ENCODE peak calls at places on chromosomes 5 and 9, in five cellular contexts. One of them, this sample, is unnamed.
A peak's percentile ranks its signal among the peaks of the same experiment; 100 is the strongest.

GRCh38 chr9:36521148-36521547 is 51.5 kb upstream of the MELK start:
- DNase-seq in K562: no peak
- DNase-seq in DND-41: no peak
- DNase-seq in GM23338: no peak
- DNase-seq in astrocyte: no peak
- DNase-seq in this sample: peak; percentile 19

GRCh38 chr9:12699529-12699928 is 6.3 kb downstream of the TYRP1 start:
- DNase-seq in K562: no peak
- DNase-seq in DND-41: no peak
- DNase-seq in GM23338: peak; percentile 34
- DNase-seq in astrocyte: peak; percentile 33
- DNase-seq in this sample: no peak

GRCh38 chr5:132456553-132457361 is 33.8 kb downstream of the IRF1 start:
- DNase-seq in K562: no peak
- DNase-seq in DND-41: peak; percentile 78
- DNase-seq in GM23338: no peak
- DNase-seq in astrocyte: peak; percentile 62
- DNase-seq in this sample: no peak

GRCh38 chr5:132283423-132284043 is 10.7 kb upstream of the SLC22A4 start:
- DNase-seq in K562: peak; percentile 32
- DNase-seq in DND-41: no peak
- DNase-seq in GM23338: peak; percentile 70
- DNase-seq in astrocyte: no peak
- DNase-seq in this sample: peak; percentile 62

GRCh38 chr9:14347408-14348224 is 33.7 kb upstream of the NFIB start:
- DNase-seq in K562: no peak
- DNase-seq in DND-41: no peak
- DNase-seq in GM23338: peak; percentile 76
- DNase-seq in astrocyte: no peak
- DNase-seq in this sample: no peak

GRCh38 chr5:64229163-64229774 is 63.6 kb downstream of the RNF180 start:
- DNase-seq in K562: peak; percentile 36
- DNase-seq in DND-41: no peak
- DNase-seq in GM23338: peak; percentile 77
- DNase-seq in astrocyte: peak; percentile 9
- DNase-seq in this sample: peak; percentile 68

GRCh38 chr5:88787856-88788255 is 95.1 kb downstream of the MEF2C start:
- DNase-seq in K562: no peak
- DNase-seq in DND-41: no peak
- DNase-seq in GM23338: no peak
- DNase-seq in astrocyte: peak; percentile 47
- DNase-seq in this sample: no peak

GRCh38 chr9:29965834-29966233 is 2392.6 kb upstream of the C9orf72 start:
- DNase-seq in K562: no peak
- DNase-seq in DND-41: no peak
- DNase-seq in GM23338: no peak
- DNase-seq in astrocyte: no peak
- DNase-seq in this sample: no peak

GRCh38 chr5:167361841-167362240 is 929.6 kb upstream of the WWC1 start:
- DNase-seq in K562: no peak
- DNase-seq in DND-41: no peak
- DNase-seq in GM23338: no peak
- DNase-seq in astrocyte: peak; percentile 15
- DNase-seq in this sample: no peak

GRCh38 chr9:36023260-36024048 is 13.3 kb upstream of the RECK start:
- DNase-seq in K562: peak; percentile 35
- DNase-seq in DND-41: peak; percentile 68
- DNase-seq in GM23338: peak; percentile 87
- DNase-seq in astrocyte: peak; percentile 47
- DNase-seq in this sample: peak; percentile 82

GRCh38 chr9:37200572-37201005 is 80.2 kb downstream of the ZCCHC7 start:
- DNase-seq in K562: peak; percentile 50
- DNase-seq in DND-41: no peak
- DNase-seq in GM23338: no peak
- DNase-seq in astrocyte: peak; percentile 73
- DNase-seq in this sample: no peak

GRCh38 chr5:139646111-139646510 is 2.0 kb upstream of the CXXC5 start:
- DNase-seq in K562: no peak
- DNase-seq in DND-41: no peak
- DNase-seq in GM23338: no peak
- DNase-seq in astrocyte: no peak
- DNase-seq in this sample: no peak

GRCh38 chr9:86300701-86301100 is 18.4 kb upstream of the ISCA1 start:
- DNase-seq in K562: no peak
- DNase-seq in DND-41: no peak
- DNase-seq in GM23338: no peak
- DNase-seq in astrocyte: no peak
- DNase-seq in this sample: peak; percentile 53
- H3K4me2 ChIP-seq in K562: no peak overlapping the region
- H3K4me2 ChIP-seq in DND-41: no peak overlapping the region
- H3K4me2 ChIP-seq in GM23338: no peak overlapping the region
- H3K4me2 ChIP-seq in astrocyte: no peak overlapping the region
- H3K4me2 ChIP-seq in this sample: peak overlapping the region; percentile 14

GRCh38 chr5:67496051-67496450 is 299.5 kb upstream of the CD180 start:
- DNase-seq in K562: no peak
- DNase-seq in DND-41: no peak
- DNase-seq in GM23338: no peak
- DNase-seq in astrocyte: no peak
- DNase-seq in this sample: no peak
- H4K20me1 ChIP-seq in K562: no peaks in the 10 kb centered on the region
- H4K20me1 ChIP-seq in DND-41: no peaks in the 10 kb centered on the region
- H4K20me1 ChIP-seq in GM23338: no peaks in the 10 kb centered on the region
- H4K20me1 ChIP-seq in astrocyte: no peaks in the 10 kb centered on the region
- H4K20me1 ChIP-seq in this sample: no peaks in the 10 kb centered on the region

GRCh38 chr9:116155700-116156045 is 2.1 kb downstream of the PAPPA start:
- DNase-seq in K562: no peak
- DNase-seq in DND-41: no peak
- DNase-seq in GM23338: peak; percentile 31
- DNase-seq in astrocyte: peak; percentile 45
- DNase-seq in this sample: no peak
- H3K4me3 ChIP-seq in K562: no peak overlapping the region
- H3K4me3 ChIP-seq in DND-41: no peak overlapping the region
- H3K4me3 ChIP-seq in GM23338: peak overlapping the region; percentile 76
- H3K4me3 ChIP-seq in astrocyte: peak overlapping the region; percentile 74
- H3K4me3 ChIP-seq in this sample: no peak overlapping the region

GRCh38 chr5:14166437-14166836 is 23.3 kb downstream of the TRIO start:
- DNase-seq in K562: no peak
- DNase-seq in DND-41: no peak
- DNase-seq in GM23338: no peak
- DNase-seq in astrocyte: no peak
- DNase-seq in this sample: no peak
- H3K4me2 ChIP-seq in K562: no peak overlapping the region
- H3K4me2 ChIP-seq in DND-41: no peak overlapping the region
- H3K4me2 ChIP-seq in GM23338: no peak overlapping the region
- H3K4me2 ChIP-seq in astrocyte: peak overlapping the region; percentile 67
- H3K4me2 ChIP-seq in this sample: no peak overlapping the region

GRCh38 chr5:147204576-147204975 is 30.2 kb upstream of the STK32A start:
- DNase-seq in K562: no peak
- DNase-seq in DND-41: no peak
- DNase-seq in GM23338: no peak
- DNase-seq in astrocyte: no peak
- DNase-seq in this sample: peak; percentile 27

GRCh38 chr5:147203208-147203607 is 31.6 kb upstream of the STK32A start:
- DNase-seq in K562: no peak
- DNase-seq in DND-41: no peak
- DNase-seq in GM23338: no peak
- DNase-seq in astrocyte: no peak
- DNase-seq in this sample: peak; percentile 19

GRCh38 chr5:147200001-147200400 is 34.8 kb upstream of the STK32A start:
- DNase-seq in K562: no peak
- DNase-seq in DND-41: no peak
- DNase-seq in GM23338: no peak
- DNase-seq in astrocyte: no peak
- DNase-seq in this sample: no peak
- H4K20me1 ChIP-seq in K562: no peaks in the 10 kb centered on the region
- H4K20me1 ChIP-seq in DND-41: no peaks in the 10 kb centered on the region
- H4K20me1 ChIP-seq in GM23338: no peaks in the 10 kb centered on the region
- H4K20me1 ChIP-seq in astrocyte: no peaks in the 10 kb centered on the region
- H4K20me1 ChIP-seq in this sample: no peaks in the 10 kb centered on the region

GRCh38 chr9:129495422-129496186 is 125.3 kb downstream of the C9orf50 start:
- DNase-seq in K562: peak; percentile 98
- DNase-seq in DND-41: peak; percentile 81
- DNase-seq in GM23338: peak; percentile 97
- DNase-seq in astrocyte: peak; percentile 71
- DNase-seq in this sample: no peak
- H3K4me3 ChIP-seq in K562: peak overlapping the region; percentile 36
- H3K4me3 ChIP-seq in DND-41: peak overlapping the region; percentile 48
- H3K4me3 ChIP-seq in GM23338: peak overlapping the region; percentile 87
- H3K4me3 ChIP-seq in astrocyte: peak overlapping the region; percentile 33
- H3K4me3 ChIP-seq in this sample: no peak overlapping the region

GRCh38 chr5:1010641-1011046 is 2.0 kb downstream of the NKD2 start:
- DNase-seq in K562: peak; percentile 40
- DNase-seq in DND-41: no peak
- DNase-seq in GM23338: peak; percentile 34
- DNase-seq in astrocyte: no peak
- DNase-seq in this sample: no peak

GRCh38 chr5:1011741-1012315 is 3.2 kb downstream of the NKD2 start:
- DNase-seq in K562: no peak
- DNase-seq in DND-41: no peak
- DNase-seq in GM23338: no peak
- DNase-seq in astrocyte: no peak
- DNase-seq in this sample: no peak

GRCh38 chr5:1010181-1010510 is 1.5 kb downstream of the NKD2 start:
- DNase-seq in K562: peak; percentile 49
- DNase-seq in DND-41: no peak
- DNase-seq in GM23338: no peak
- DNase-seq in astrocyte: no peak
- DNase-seq in this sample: no peak

GRCh38 chr5:1012316-1012841 is 3.8 kb downstream of the NKD2 start:
- DNase-seq in K562: no peak
- DNase-seq in DND-41: no peak
- DNase-seq in GM23338: no peak
- DNase-seq in astrocyte: no peak
- DNase-seq in this sample: no peak

DNA sequence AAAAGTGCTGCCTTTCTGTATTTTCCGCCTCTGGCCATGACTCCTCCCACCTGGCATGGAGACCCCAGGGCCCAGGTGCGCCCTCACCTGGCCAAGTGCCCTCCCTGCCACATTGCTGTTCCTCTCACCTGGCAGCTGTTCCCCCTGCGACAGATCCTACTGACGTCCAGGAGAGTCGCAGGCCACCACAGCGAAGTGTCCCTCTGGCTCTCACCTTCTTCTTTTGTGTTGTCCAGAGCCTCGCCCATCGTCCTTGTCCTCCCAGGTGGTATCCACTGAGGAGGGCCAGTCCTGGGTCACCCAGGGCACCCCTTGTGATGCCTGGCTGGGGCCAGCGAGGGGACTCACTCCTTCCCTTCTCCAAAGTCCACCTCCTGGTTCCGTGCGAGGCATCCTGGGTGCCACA is 2.6 kb downstream of the NKD2 start:
- DNase-seq in K562: peak; percentile 87
- DNase-seq in DND-41: peak; percentile 52
- DNase-seq in GM23338: peak; percentile 88
- DNase-seq in astrocyte: no peak
- DNase-seq in this sample: peak; percentile 81
- H3K4me2 ChIP-seq in K562: no peak overlapping the region
- H3K4me2 ChIP-seq in DND-41: peak overlapping the region; percentile 90
- H3K4me2 ChIP-seq in GM23338: no peak overlapping the region
- H3K4me2 ChIP-seq in astrocyte: no peak overlapping the region
- H3K4me2 ChIP-seq in this sample: no peak overlapping the region

DNA sequence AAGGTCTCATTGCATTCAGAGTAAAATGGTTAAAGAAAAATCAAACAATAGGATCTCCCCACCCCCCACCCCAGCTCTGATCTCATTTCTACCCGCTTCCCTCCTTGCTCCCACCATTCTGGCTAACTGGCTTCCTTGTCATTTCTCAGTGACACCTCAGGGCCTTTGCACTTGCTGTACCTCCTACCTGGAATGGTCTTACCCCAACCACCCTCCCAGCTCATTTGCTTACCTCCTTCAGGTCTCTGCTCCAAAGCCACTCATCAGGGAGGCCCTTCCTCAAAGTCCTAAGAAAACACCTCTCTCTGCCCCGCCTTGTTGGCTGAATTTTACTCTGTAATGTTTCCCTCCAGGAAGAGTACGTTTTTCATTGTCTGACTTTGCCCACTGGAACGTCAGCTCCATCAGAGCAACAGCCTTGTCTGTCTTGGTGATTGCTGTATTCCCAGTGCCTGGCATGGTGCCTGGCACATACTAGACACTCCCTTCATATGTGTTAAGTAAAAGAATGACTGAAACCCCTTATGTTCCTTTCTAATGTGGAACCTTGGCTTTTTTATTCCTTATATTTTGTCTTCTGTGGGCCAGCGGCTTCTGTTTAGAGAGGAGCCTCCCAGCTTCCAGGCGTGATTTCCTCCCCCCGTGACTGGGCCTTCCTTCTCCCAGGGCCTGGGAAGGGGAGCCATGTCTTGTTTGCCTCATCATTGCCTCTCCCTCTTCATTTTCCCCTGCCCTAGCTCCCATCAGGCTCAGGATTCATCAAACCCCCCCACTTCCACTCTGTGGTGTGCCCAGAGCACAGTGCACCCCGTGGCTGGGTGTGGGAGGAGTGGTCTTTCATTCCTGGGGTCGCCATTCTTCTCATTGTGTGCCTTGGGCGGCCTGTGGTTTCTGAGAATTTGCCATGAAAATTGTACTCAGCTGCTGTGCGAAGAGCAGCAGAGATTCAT is 27.0 kb downstream of the NEURL1B start:
- DNase-seq in K562: no peak
- DNase-seq in DND-41: no peak
- DNase-seq in GM23338: no peak
- DNase-seq in astrocyte: no peak
- DNase-seq in this sample: no peak
- H4K20me1 ChIP-seq in K562: no peaks in the 10 kb centered on the region
- H4K20me1 ChIP-seq in DND-41: peaks cover 2% of the 10 kb centered on the region
- H4K20me1 ChIP-seq in GM23338: no peaks in the 10 kb centered on the region
- H4K20me1 ChIP-seq in astrocyte: no peaks in the 10 kb centered on the region
- H4K20me1 ChIP-seq in this sample: no peaks in the 10 kb centered on the region

DNA sequence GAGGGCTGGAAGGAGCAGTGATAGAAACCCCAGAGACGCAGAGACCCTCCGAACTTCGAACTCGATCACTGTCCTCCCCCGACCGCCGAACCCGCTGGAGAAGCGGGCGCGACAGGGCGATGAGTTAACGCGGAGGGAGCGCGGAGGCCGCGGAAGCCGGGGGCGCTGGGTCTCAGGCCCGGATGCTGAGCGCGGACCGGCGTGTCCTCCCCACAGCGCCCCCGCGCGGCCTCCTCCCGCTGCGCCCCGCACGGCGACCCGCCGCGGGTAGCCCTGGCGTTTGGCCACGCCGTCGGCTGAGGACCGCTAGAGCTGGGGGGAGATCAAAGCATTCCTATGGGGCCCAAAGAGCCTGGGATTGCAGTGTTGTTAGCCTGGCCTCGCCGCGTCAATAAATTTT is 7.7 kb upstream of the DMRT2 start:
- DNase-seq in K562: no peak
- DNase-seq in DND-41: no peak
- DNase-seq in GM23338: peak; percentile 78
- DNase-seq in astrocyte: no peak
- DNase-seq in this sample: no peak
- H3K4me3 ChIP-seq in K562: no peak overlapping the region
- H3K4me3 ChIP-seq in DND-41: no peak overlapping the region
- H3K4me3 ChIP-seq in GM23338: peak overlapping the region; percentile 64
- H3K4me3 ChIP-seq in astrocyte: no peak overlapping the region
- H3K4me3 ChIP-seq in this sample: no peak overlapping the region